ENCODE peak calls at places on chromosomes 12 and 14, in seven cellular contexts. One of them, this sample, is unnamed. For H3K4me1, the result is how much of the 10 kb centered on the place peaks cover.

GRCh38 chr12:119071638-119072231 is 90.4 kb downstream of the SRRM4 start:
- DNase-seq in thoracic aorta: no peak
- DNase-seq in A549: no peak
- DNase-seq in tibial artery: no peak
- DNase-seq in psoas muscle: no peak
- DNase-seq in MM.1S: no peak
- DNase-seq in PC-3: no peak
- DNase-seq in this sample: no peak

GRCh38 chr12:84843588-84844144 is 68.9 kb downstream of the SLC6A15 start:
- DNase-seq in thoracic aorta: no peak
- DNase-seq in A549: no peak
- DNase-seq in tibial artery: no peak
- DNase-seq in psoas muscle: no peak
- DNase-seq in MM.1S: no peak
- DNase-seq in PC-3: no peak
- DNase-seq in this sample: no peak

GRCh38 chr14:22820731-22821130 is 5.5 kb upstream of the SLC7A7 start:
- DNase-seq in thoracic aorta: no peak
- DNase-seq in A549: peak
- DNase-seq in tibial artery: no peak
- DNase-seq in psoas muscle: no peak
- DNase-seq in MM.1S: no peak
- DNase-seq in PC-3: peak
- DNase-seq in this sample: peak

GRCh38 chr12:31228811-31229792 is 96.8 kb downstream of the SINHCAF start:
- DNase-seq in thoracic aorta: no peak
- DNase-seq in A549: no peak
- DNase-seq in tibial artery: peak
- DNase-seq in psoas muscle: no peak
- DNase-seq in MM.1S: no peak
- DNase-seq in PC-3: no peak
- DNase-seq in this sample: no peak

GRCh38 chr12:67482751-67483661 is 165.5 kb upstream of the DYRK2 start:
- DNase-seq in thoracic aorta: no peak
- DNase-seq in A549: no peak
- DNase-seq in tibial artery: peak
- DNase-seq in psoas muscle: peak
- DNase-seq in MM.1S: peak
- DNase-seq in PC-3: peak
- DNase-seq in this sample: peak

GRCh38 chr12:40253936-40254335 is 29.1 kb downstream of the LRRK2 start:
- DNase-seq in thoracic aorta: no peak
- DNase-seq in A549: no peak
- DNase-seq in tibial artery: no peak
- DNase-seq in psoas muscle: no peak
- DNase-seq in MM.1S: no peak
- DNase-seq in PC-3: no peak
- DNase-seq in this sample: no peak

GRCh38 chr14:39374846-39375245 is 57.4 kb downstream of the FBXO33 start:
- DNase-seq in thoracic aorta: no peak
- DNase-seq in A549: no peak
- DNase-seq in tibial artery: no peak
- DNase-seq in psoas muscle: no peak
- DNase-seq in MM.1S: no peak
- DNase-seq in PC-3: peak
- DNase-seq in this sample: peak

GRCh38 chr12:75623631-75624118 is 112.3 kb upstream of the KRR1 start:
- DNase-seq in thoracic aorta: no peak
- DNase-seq in A549: peak
- DNase-seq in tibial artery: no peak
- DNase-seq in psoas muscle: no peak
- DNase-seq in MM.1S: no peak
- DNase-seq in PC-3: peak
- DNase-seq in this sample: peak

GRCh38 chr12:75270157-75270556 is 60.0 kb downstream of the CAPS2 start:
- DNase-seq in thoracic aorta: no peak
- DNase-seq in A549: no peak
- DNase-seq in tibial artery: no peak
- DNase-seq in psoas muscle: no peak
- DNase-seq in MM.1S: no peak
- DNase-seq in PC-3: peak
- DNase-seq in this sample: peak

GRCh38 chr12:131076277-131076676 is 122.6 kb downstream of the ADGRD1 start:
- DNase-seq in thoracic aorta: no peak
- DNase-seq in A549: no peak
- DNase-seq in tibial artery: no peak
- DNase-seq in psoas muscle: no peak
- DNase-seq in MM.1S: no peak
- DNase-seq in PC-3: no peak
- DNase-seq in this sample: no peak

GRCh38 chr14:75835156-75836141 is 146.3 kb downstream of the TGFB3 start:
- DNase-seq in thoracic aorta: no peak
- DNase-seq in A549: no peak
- DNase-seq in tibial artery: no peak
- DNase-seq in psoas muscle: no peak
- DNase-seq in MM.1S: no peak
- DNase-seq in PC-3: no peak
- DNase-seq in this sample: no peak

GRCh38 chr12:32261638-32262037 is 137.7 kb upstream of the FGD4 start:
- DNase-seq in thoracic aorta: no peak
- DNase-seq in A549: peak
- DNase-seq in tibial artery: no peak
- DNase-seq in psoas muscle: no peak
- DNase-seq in MM.1S: no peak
- DNase-seq in PC-3: no peak
- DNase-seq in this sample: no peak
- TF ChIP-seq CTCF in thoracic aorta: no peak
- TF ChIP-seq CTCF in A549: peak
- TF ChIP-seq CTCF in tibial artery: no peak
- TF ChIP-seq CTCF in psoas muscle: no peak
- TF ChIP-seq CTCF in MM.1S: peak
- TF ChIP-seq CTCF in PC-3: peak
- TF ChIP-seq CTCF in this sample: peak

GRCh38 chr14:61562321-61563161 is 132.8 kb upstream of the HIF1A start:
- DNase-seq in thoracic aorta: no peak
- DNase-seq in A549: peak
- DNase-seq in tibial artery: no peak
- DNase-seq in psoas muscle: no peak
- DNase-seq in MM.1S: no peak
- DNase-seq in PC-3: peak
- DNase-seq in this sample: peak
- H3K4me1 ChIP-seq in thoracic aorta: under half
- H3K4me1 ChIP-seq in A549: half or more
- H3K4me1 ChIP-seq in tibial artery: under half
- H3K4me1 ChIP-seq in psoas muscle: under half
- H3K4me1 ChIP-seq in MM.1S: under half
- H3K4me1 ChIP-seq in PC-3: half or more
- H3K4me1 ChIP-seq in this sample: half or more

DNA sequence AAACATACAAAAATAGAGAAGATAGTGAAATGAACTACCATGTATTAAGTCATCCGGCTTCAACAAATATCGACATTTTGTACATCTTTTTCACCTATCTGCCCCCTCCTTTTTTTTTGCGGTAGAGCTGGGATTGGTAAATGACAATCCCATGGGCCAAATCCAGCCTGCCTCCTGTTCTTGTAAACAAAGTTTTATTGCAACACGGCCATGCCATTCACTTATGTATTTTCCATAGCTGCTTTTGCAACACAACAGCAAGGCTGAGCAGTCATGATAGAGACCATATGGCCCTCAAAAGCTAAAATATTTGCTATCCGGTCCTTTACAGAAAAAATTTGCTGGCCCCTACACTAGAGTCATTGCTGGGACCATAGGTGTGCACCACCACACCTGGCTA is 58.1 kb upstream of the PLEKHG3 start:
- DNase-seq in thoracic aorta: no peak
- DNase-seq in A549: peak
- DNase-seq in tibial artery: no peak
- DNase-seq in psoas muscle: no peak
- DNase-seq in MM.1S: no peak
- DNase-seq in PC-3: no peak
- DNase-seq in this sample: no peak
- H3K27ac ChIP-seq in thoracic aorta: no peak
- H3K27ac ChIP-seq in A549: peak
- H3K27ac ChIP-seq in tibial artery: peak
- H3K27ac ChIP-seq in psoas muscle: peak
- H3K27ac ChIP-seq in MM.1S: no peak
- H3K27ac ChIP-seq in PC-3: no peak
- H3K27ac ChIP-seq in this sample: peak

DNA sequence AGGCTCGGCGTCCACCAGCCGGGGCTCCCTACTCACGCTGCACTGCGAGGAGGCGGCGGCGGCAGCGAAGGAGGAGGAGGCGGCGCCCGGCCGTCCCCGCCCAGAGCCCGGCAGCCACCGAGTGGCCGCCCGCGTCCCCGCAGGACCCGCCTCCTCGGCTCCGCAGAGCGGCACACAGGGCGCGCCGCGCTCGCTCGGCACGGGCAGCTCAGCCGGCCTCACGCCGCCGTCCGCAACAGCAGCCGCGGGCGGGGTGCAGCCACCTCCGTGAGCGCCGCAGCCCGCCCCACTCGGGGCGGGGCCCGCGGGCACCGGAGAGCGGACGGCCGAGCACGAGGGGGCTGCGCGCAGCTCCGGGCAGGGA is at the start of gene ATP2B1:
- DNase-seq in thoracic aorta: peak
- DNase-seq in A549: peak
- DNase-seq in tibial artery: peak
- DNase-seq in psoas muscle: peak
- DNase-seq in MM.1S: peak
- DNase-seq in PC-3: peak
- DNase-seq in this sample: peak
- TF ChIP-seq CTCF in thoracic aorta: no peak
- TF ChIP-seq CTCF in A549: no peak
- TF ChIP-seq CTCF in tibial artery: no peak
- TF ChIP-seq CTCF in psoas muscle: no peak
- TF ChIP-seq CTCF in MM.1S: no peak
- TF ChIP-seq CTCF in PC-3: no peak
- TF ChIP-seq CTCF in this sample: peak

GRCh38 chr14:24437020-24437735 is 5.4 kb downstream of the SDR39U1 start:
- DNase-seq in thoracic aorta: no peak
- DNase-seq in A549: no peak
- DNase-seq in tibial artery: no peak
- DNase-seq in psoas muscle: no peak
- DNase-seq in MM.1S: no peak
- DNase-seq in PC-3: no peak
- DNase-seq in this sample: no peak

GRCh38 chr14:24434676-24435075 is 4.9 kb downstream of the KHNYN start:
- DNase-seq in thoracic aorta: no peak
- DNase-seq in A549: no peak
- DNase-seq in tibial artery: no peak
- DNase-seq in psoas muscle: no peak
- DNase-seq in MM.1S: no peak
- DNase-seq in PC-3: no peak
- DNase-seq in this sample: no peak

GRCh38 chr14:24435998-24436354 is 6.2 kb downstream of the KHNYN start:
- DNase-seq in thoracic aorta: no peak
- DNase-seq in A549: no peak
- DNase-seq in tibial artery: no peak
- DNase-seq in psoas muscle: no peak
- DNase-seq in MM.1S: no peak
- DNase-seq in PC-3: no peak
- DNase-seq in this sample: no peak

GRCh38 chr14:24436355-24437019 is 6.1 kb downstream of the SDR39U1 start:
- DNase-seq in thoracic aorta: no peak
- DNase-seq in A549: peak
- DNase-seq in tibial artery: no peak
- DNase-seq in psoas muscle: no peak
- DNase-seq in MM.1S: no peak
- DNase-seq in PC-3: peak
- DNase-seq in this sample: peak

GRCh38 chr14:24435192-24435810 is 5.5 kb downstream of the KHNYN start:
- DNase-seq in thoracic aorta: no peak
- DNase-seq in A549: no peak
- DNase-seq in tibial artery: no peak
- DNase-seq in psoas muscle: no peak
- DNase-seq in MM.1S: no peak
- DNase-seq in PC-3: no peak
- DNase-seq in this sample: no peak
- H3K4me1 ChIP-seq in thoracic aorta: under half
- H3K4me1 ChIP-seq in A549: under half
- H3K4me1 ChIP-seq in tibial artery: under half
- H3K4me1 ChIP-seq in psoas muscle: under half
- H3K4me1 ChIP-seq in MM.1S: under half
- H3K4me1 ChIP-seq in PC-3: under half
- H3K4me1 ChIP-seq in this sample: under half

DNA sequence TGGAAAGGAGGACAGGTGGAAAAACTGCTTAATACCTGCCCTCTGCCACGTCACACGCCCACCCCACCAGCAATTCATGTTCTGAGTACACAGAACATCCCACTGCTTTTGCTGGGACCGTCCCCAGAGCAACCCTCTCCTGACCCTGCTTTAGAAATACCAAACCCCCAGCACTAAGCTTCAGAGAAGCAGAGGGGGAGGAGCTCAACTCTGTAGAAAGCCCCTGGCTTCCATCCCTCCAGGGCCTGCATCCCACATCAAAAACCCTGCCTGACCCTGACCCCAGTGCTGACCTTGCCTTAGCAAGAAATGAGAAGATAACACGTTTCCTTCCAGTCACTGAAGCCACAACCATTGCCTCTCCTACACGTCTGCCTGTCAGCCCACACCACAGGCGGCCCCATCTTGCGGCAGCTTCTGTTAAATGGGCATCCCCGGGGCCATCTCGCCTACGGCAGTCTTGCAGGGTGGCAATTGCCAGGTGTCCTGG is 19.7 kb downstream of the VDR start:
- DNase-seq in thoracic aorta: no peak
- DNase-seq in A549: no peak
- DNase-seq in tibial artery: peak
- DNase-seq in psoas muscle: no peak
- DNase-seq in MM.1S: no peak
- DNase-seq in PC-3: no peak
- DNase-seq in this sample: no peak
- H3K27ac ChIP-seq in thoracic aorta: no peak
- H3K27ac ChIP-seq in A549: no peak
- H3K27ac ChIP-seq in tibial artery: no peak
- H3K27ac ChIP-seq in psoas muscle: no peak
- H3K27ac ChIP-seq in MM.1S: no peak
- H3K27ac ChIP-seq in PC-3: no peak
- H3K27ac ChIP-seq in this sample: no peak

GRCh38 chr12:25970916-25971674 is 12.6 kb downstream of the RASSF8 start:
- DNase-seq in thoracic aorta: no peak
- DNase-seq in A549: no peak
- DNase-seq in tibial artery: no peak
- DNase-seq in psoas muscle: no peak
- DNase-seq in MM.1S: no peak
- DNase-seq in PC-3: no peak
- DNase-seq in this sample: no peak
- TF ChIP-seq CTCF in thoracic aorta: peak
- TF ChIP-seq CTCF in A549: no peak
- TF ChIP-seq CTCF in tibial artery: peak
- TF ChIP-seq CTCF in psoas muscle: no peak
- TF ChIP-seq CTCF in MM.1S: no peak
- TF ChIP-seq CTCF in PC-3: peak
- TF ChIP-seq CTCF in this sample: no peak

GRCh38 chr14:71553779-71554178 is 378.4 kb upstream of the RGS6 start:
- DNase-seq in thoracic aorta: no peak
- DNase-seq in A549: no peak
- DNase-seq in tibial artery: no peak
- DNase-seq in psoas muscle: no peak
- DNase-seq in MM.1S: no peak
- DNase-seq in PC-3: no peak
- DNase-seq in this sample: no peak
- H3K4me1 ChIP-seq in thoracic aorta: under half
- H3K4me1 ChIP-seq in A549: under half
- H3K4me1 ChIP-seq in tibial artery: under half
- H3K4me1 ChIP-seq in psoas muscle: under half
- H3K4me1 ChIP-seq in MM.1S: under half
- H3K4me1 ChIP-seq in PC-3: under half
- H3K4me1 ChIP-seq in this sample: under half

This sample was measured in foreskin keratinocyte.